ENCODE peak calls at places on chromosomes 1 and 21, in five cellular contexts. One of them, this sample, is unnamed.

GRCh38 chr1:44483089-44483488 is 78.0 kb downstream of the RNF220 start:
- DNase-seq in Right ventricle myocardium superior: no peak
- DNase-seq in endothelial cell: no peak
- DNase-seq in naive B cell: no peak
- DNase-seq in progenitor cell of endocrine pancreas: no peak
- DNase-seq in this sample: no peak

GRCh38 chr1:32334864-32335618 is 992 bp downstream of the MARCKSL1 start:
- DNase-seq in Right ventricle myocardium superior: peak; percentile 73
- DNase-seq in endothelial cell: peak; percentile 58
- DNase-seq in naive B cell: peak; percentile 70
- DNase-seq in progenitor cell of endocrine pancreas: no peak
- DNase-seq in this sample: peak; percentile 43

GRCh38 chr21:16239659-16240265 is 510.0 kb downstream of the USP25 start:
- DNase-seq in Right ventricle myocardium superior: no peak
- DNase-seq in endothelial cell: no peak
- DNase-seq in naive B cell: no peak
- DNase-seq in progenitor cell of endocrine pancreas: no peak
- DNase-seq in this sample: no peak

GRCh38 chr1:13513885-13514546 is at the start of gene LRRC38:
- DNase-seq in Right ventricle myocardium superior: no peak
- DNase-seq in endothelial cell: peak; percentile 30
- DNase-seq in naive B cell: no peak
- DNase-seq in progenitor cell of endocrine pancreas: no peak
- DNase-seq in this sample: no peak

GRCh38 chr1:186304982-186305949 is 69.8 kb downstream of the TPR start:
- DNase-seq in Right ventricle myocardium superior: no peak
- DNase-seq in endothelial cell: no peak
- DNase-seq in naive B cell: no peak
- DNase-seq in progenitor cell of endocrine pancreas: no peak
- DNase-seq in this sample: peak; percentile 25

GRCh38 chr1:60299581-60299980 is 226.0 kb upstream of the C1orf87 start:
- DNase-seq in Right ventricle myocardium superior: no peak
- DNase-seq in endothelial cell: no peak
- DNase-seq in naive B cell: no peak
- DNase-seq in progenitor cell of endocrine pancreas: no peak
- DNase-seq in this sample: no peak

GRCh38 chr1:168700565-168701331 is 28.3 kb downstream of the DPT start:
- DNase-seq in Right ventricle myocardium superior: no peak
- DNase-seq in endothelial cell: no peak
- DNase-seq in naive B cell: no peak
- DNase-seq in progenitor cell of endocrine pancreas: no peak
- DNase-seq in this sample: no peak

GRCh38 chr21:41933259-41934079 is 20.3 kb downstream of the C2CD2 start:
- DNase-seq in Right ventricle myocardium superior: no peak
- DNase-seq in endothelial cell: no peak
- DNase-seq in naive B cell: no peak
- DNase-seq in progenitor cell of endocrine pancreas: no peak
- DNase-seq in this sample: no peak

GRCh38 chr1:22844621-22845020 is 128.0 kb downstream of the LACTBL1 start:
- DNase-seq in Right ventricle myocardium superior: no peak
- DNase-seq in endothelial cell: no peak
- DNase-seq in naive B cell: no peak
- DNase-seq in progenitor cell of endocrine pancreas: no peak
- DNase-seq in this sample: no peak